ENCODE peak calls at places on chromosomes 11 and 22, in seven cellular contexts. R is endothelial cell of umbilical vein, Q is IMR-90, D is Peyer's patch, G is sigmoid colon, C is hepatocyte, A is left lung. K is an unnamed sample.

GRCh38 chr11:95152878-95153856 is 63.5 kb downstream of the ENDOD1 start:
- DNase-seq in C (no peak), A (no peak), G (no peak), D (no peak), R (no peak), Q (no peak), K (no peak)

GRCh38 chr11:117172678-117173421 is 5.7 kb upstream of the SIDT2 start:
- DNase-seq in D (no peak), G (no peak), C (no peak), A (no peak), Q (no peak), R (peak), K (no peak)

GRCh38 chr11:66999555-66999954 is 23.4 kb upstream of the SYT12 start:
- DNase-seq in Q (no peak), R (no peak), G (no peak), A (no peak), C (no peak), D (no peak), K (no peak)

GRCh38 chr22:42163515-42163914 is 32.9 kb upstream of the CYP2D6 start:
- DNase-seq in C (no peak), R (no peak), Q (no peak), A (no peak), G (no peak), D (no peak), K (no peak)

GRCh38 chr11:2401436-2401984 is 960 bp downstream of the TSSC4 start:
- DNase-seq in Q (no peak), D (no peak), A (no peak), G (no peak), R (no peak), C (no peak), K (no peak)

GRCh38 chr11:19345848-19346681 is 105.3 kb upstream of the E2F8 start:
- DNase-seq in Q (no peak), D (no peak), C (peak), R (peak), A (no peak), G (no peak), K (peak)

GRCh38 chr11:2366271-2366670 is 10.8 kb upstream of the CD81 start:
- DNase-seq in A (no peak), D (no peak), G (no peak), Q (no peak), R (no peak), C (no peak), K (no peak)

GRCh38 chr11:66324626-66325025 is 7.8 kb upstream of the CD248 start:
- DNase-seq in Q (no peak), A (no peak), C (no peak), G (no peak), D (no peak), R (no peak), K (no peak)

GRCh38 chr22:30221121-30221992 is 25.2 kb downstream of the LIF start:
- DNase-seq in C (no peak), A (no peak), Q (no peak), D (peak), G (no peak), R (no peak), K (no peak)

GRCh38 chr11:10091314-10092045 is 202.5 kb downstream of the SBF2 start:
- DNase-seq in R (no peak), Q (peak), G (no peak), D (no peak), C (no peak), A (no peak), K (no peak)

GRCh38 chr11:65810046-65810868 is 23.4 kb downstream of the OVOL1 start:
- DNase-seq in R (no peak), G (no peak), A (no peak), C (no peak), Q (no peak), D (no peak), K (no peak)

DNA sequence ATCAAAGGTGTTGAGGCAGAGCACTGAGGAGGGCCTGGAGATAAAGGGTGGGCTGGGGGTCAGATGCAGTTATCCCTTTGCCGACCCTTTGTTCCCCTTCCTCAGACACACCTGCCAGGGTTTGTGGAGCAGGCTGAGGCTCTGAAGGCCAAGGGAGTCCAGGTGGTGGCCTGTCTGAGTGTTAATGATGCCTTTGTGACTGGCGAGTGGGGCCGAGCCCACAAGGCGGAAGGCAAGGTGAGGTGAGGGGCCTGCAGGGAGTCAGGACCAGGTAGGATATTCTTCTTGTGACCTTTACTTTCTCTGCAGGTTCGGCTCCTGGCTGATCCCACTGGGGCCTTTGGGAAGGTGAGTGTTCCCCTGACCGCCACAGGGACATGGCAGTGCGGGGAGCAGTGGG is 2.6 kb downstream of the PRDX5 start:
- DNase-seq in C (peak), Q (no peak), A (no peak), G (no peak), R (no peak), D (no peak), K (no peak)
- H3K27ac ChIP-seq in C (peak), Q (no peak), A (no peak), G (no peak), R (no peak), D (peak), K (peak)

DNA sequence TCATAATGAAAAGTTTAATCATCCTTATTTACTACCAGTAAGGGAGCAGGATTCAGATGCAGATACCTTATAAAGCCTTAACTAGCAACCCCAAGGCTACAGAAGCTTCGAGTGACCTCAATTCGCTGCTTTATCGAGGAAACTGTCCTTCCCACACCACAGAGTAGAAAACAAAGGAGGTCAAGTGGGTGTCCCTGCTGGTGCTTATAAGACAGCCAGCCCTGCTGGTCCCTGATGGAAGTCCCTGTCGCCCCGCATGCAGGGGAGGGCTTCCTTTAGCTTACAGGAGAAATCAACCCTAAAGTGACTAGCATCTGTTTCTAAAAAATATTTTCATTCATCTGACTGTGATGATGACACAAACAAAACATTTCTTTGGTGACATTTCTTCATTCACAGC is 7.3 kb downstream of the MN1 start:
- DNase-seq in C (no peak), A (no peak), G (no peak), R (no peak), Q (no peak), D (no peak), K (no peak)
- H3K4me3 ChIP-seq in C (no peak), A (no peak), G (peak), R (no peak), Q (no peak), D (no peak), K (no peak)

DNA sequence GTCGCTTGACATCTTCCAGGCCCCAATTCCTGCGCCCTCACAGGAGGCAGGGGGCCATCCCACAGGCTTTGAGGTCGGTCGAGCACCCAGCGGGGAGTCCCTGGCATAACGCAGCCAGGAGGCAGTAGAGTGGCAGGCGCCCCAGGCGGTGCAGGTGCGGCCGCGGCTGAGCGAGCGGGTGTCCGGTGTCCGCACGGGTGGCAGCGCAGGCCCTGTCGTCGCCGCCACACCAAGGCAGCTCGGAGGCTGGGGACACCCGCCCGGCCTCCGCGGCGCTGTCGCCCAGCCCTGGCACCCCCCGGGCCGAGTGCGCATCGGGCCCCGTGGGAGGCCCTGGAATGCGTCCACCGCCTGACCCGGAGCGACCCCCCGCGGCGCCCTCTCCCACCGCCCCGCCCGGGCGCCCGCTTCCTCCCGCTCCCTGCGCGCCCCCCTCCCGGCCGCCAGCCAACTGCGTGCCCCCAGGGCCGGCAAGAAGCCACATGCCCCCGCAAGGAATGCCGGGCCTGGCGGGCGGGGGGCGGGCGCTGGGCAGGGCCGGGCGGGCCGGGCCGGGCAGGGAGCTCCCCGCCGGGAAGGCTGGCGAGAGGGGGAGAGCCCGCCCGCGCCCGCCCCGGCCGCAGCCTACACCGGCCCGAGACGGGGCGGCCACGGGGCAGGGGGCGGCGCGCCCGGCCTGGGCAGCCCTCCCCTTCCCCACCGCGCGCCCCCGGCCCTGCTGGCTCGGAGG is 33.9 kb downstream of the PRDM11 start:
- DNase-seq in G (peak), Q (no peak), D (peak), R (peak), A (peak), C (peak), K (peak)
- TF ChIP-seq CTCF in G (peak), Q (peak), D (peak), R (peak), A (peak), C (peak), K (peak)

DNA sequence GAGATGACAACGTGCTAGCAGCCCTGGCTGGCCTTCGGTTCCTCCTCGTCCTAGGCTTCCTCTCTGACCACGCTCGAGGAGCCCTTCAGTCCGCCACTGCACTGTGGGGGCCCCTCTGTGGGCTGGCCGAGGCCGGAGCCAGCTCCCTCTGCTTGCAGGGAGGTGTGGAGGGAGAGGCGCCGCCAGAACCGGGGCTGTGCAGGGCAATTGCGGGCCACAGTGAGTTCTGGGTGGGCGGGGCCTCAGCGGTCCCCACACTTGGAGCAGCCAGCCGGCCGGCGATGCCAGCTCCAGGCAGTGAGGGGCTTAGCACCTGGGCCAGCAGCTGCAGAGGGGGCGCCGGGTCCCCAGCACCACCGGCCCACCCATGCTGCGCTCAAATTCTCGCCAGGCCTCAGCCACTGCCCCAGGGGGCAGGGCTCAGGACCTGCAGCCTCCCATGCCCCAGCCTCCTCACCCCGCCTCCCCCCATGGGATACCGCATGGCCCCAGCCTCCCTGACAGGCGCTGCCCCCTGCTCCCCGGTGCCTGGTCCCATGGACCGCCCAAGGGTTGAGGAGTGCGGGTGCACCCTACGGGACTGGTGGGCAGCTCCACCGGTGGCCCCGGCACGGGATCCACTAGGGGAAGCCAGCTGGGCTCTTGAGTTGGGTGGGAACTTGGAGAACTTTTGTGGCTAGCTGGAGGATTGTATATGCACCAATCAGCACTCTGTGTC is 399.4 kb downstream of the LUZP2 start:
- DNase-seq in R (no peak), C (no peak), A (no peak), G (no peak), Q (no peak), D (no peak), K (no peak)
- H3K27ac ChIP-seq in R (no peak), C (no peak), A (no peak), G (no peak), Q (no peak), D (no peak), K (no peak)

GRCh38 chr22:39241632-39242388 is 3.0 kb downstream of the PDGFB start:
- DNase-seq in A (no peak), G (no peak), D (no peak), R (no peak), C (peak), Q (no peak), K (peak)
- H3K4me3 ChIP-seq in A (peak), G (peak), D (peak), R (peak), C (peak), Q (no peak), K (no peak)

GRCh38 chr11:75768909-75769771 is 562 bp downstream of the DGAT2 start:
- DNase-seq in G (peak), D (no peak), Q (no peak), A (no peak), R (no peak), C (no peak), K (no peak)

GRCh38 chr11:75767793-75768111 is 826 bp upstream of the DGAT2 start:
- DNase-seq in R (no peak), D (no peak), Q (no peak), G (no peak), C (no peak), A (no peak), K (no peak)

GRCh38 chr11:75767228-75767572 is 1.4 kb upstream of the DGAT2 start:
- DNase-seq in R (no peak), G (peak), D (no peak), A (no peak), Q (no peak), C (no peak), K (no peak)

GRCh38 chr11:75766449-75767227 is 1.9 kb upstream of the DGAT2 start:
- DNase-seq in G (peak), C (no peak), D (no peak), A (no peak), Q (no peak), R (no peak), K (no peak)

GRCh38 chr11:75768112-75768908 is at the start of gene DGAT2:
- DNase-seq in G (peak), C (peak), A (peak), R (peak), D (peak), Q (peak), K (peak)
- TF ChIP-seq CTCF in G (no peak), C (peak), A (no peak), R (peak), D (no peak), Q (peak), K (no peak)

DNA sequence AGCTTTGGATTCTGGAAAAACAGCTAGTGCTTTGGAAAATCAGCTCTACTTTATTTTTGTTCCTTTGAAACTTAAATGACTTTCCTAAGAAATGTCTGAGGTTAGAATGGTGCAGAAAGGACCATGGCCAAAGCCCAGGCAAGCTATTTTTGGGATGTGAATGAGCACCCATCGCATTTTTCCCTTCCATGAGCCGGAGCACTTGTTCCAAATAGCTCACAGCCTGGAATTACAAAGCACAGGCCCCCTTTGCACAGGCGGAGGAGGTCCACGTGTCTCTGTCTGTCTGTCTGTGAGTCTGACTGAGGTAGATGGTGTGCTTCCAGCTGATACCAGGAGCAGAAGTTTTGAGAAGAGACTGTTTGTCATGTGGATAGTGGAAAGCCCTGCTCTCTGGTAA is 50.7 kb downstream of the MICAL2 start:
- DNase-seq in R (no peak), G (no peak), D (no peak), C (no peak), A (no peak), Q (no peak), K (no peak)
- H3K27ac ChIP-seq in R (no peak), G (peak), D (peak), C (peak), A (peak), Q (peak), K (no peak)